ENCODE peak calls at places on chromosomes 3 and 15, in five cellular contexts. One of them, this sample, is unnamed.

GRCh38 chr3:66656608-66657007 is 155.8 kb upstream of the LRIG1 start:
- DNase-seq in body of pancreas: no peak
- DNase-seq in WERI-Rb-1: no peak
- DNase-seq in mucosa of descending colon: no peak
- DNase-seq in colonic mucosa: no peak
- DNase-seq in this sample: no peak

GRCh38 chr3:58577269-58577821 is at the start of gene FAM107A:
- DNase-seq in body of pancreas: peak; percentile 57
- DNase-seq in WERI-Rb-1: no peak
- DNase-seq in mucosa of descending colon: no peak
- DNase-seq in colonic mucosa: peak; percentile 42
- DNase-seq in this sample: no peak

GRCh38 chr3:50156991-50157493 is 1.9 kb downstream of the SEMA3F start:
- DNase-seq in body of pancreas: no peak
- DNase-seq in WERI-Rb-1: peak; percentile 57
- DNase-seq in mucosa of descending colon: peak; percentile 63
- DNase-seq in colonic mucosa: peak; percentile 85
- DNase-seq in this sample: no peak

GRCh38 chr15:57205999-57206398 is 170.3 kb upstream of the CGNL1 start:
- DNase-seq in body of pancreas: no peak
- DNase-seq in WERI-Rb-1: peak; percentile 50
- DNase-seq in mucosa of descending colon: peak; percentile 85
- DNase-seq in colonic mucosa: peak; percentile 93
- DNase-seq in this sample: peak; percentile 64

GRCh38 chr3:51974277-51974962 is 444 bp upstream of the ABHD14A start:
- DNase-seq in body of pancreas: peak; percentile 62
- DNase-seq in WERI-Rb-1: no peak
- DNase-seq in mucosa of descending colon: peak; percentile 72
- DNase-seq in colonic mucosa: peak; percentile 62
- DNase-seq in this sample: no peak

GRCh38 chr3:150158974-150159625 is 188.4 kb upstream of the PFN2 start:
- DNase-seq in body of pancreas: peak; percentile 75
- DNase-seq in WERI-Rb-1: no peak
- DNase-seq in mucosa of descending colon: no peak
- DNase-seq in colonic mucosa: no peak
- DNase-seq in this sample: no peak

GRCh38 chr3:66527253-66527652 is 26.4 kb upstream of the LRIG1 start:
- DNase-seq in body of pancreas: no peak
- DNase-seq in WERI-Rb-1: no peak
- DNase-seq in mucosa of descending colon: no peak
- DNase-seq in colonic mucosa: no peak
- DNase-seq in this sample: no peak

GRCh38 chr3:124347418-124347817 is 355.5 kb upstream of the ROPN1 start:
- DNase-seq in body of pancreas: no peak
- DNase-seq in WERI-Rb-1: no peak
- DNase-seq in mucosa of descending colon: no peak
- DNase-seq in colonic mucosa: no peak
- DNase-seq in this sample: no peak

GRCh38 chr3:170352936-170353335 is 4.6 kb upstream of the SKIL start:
- DNase-seq in body of pancreas: no peak
- DNase-seq in WERI-Rb-1: no peak
- DNase-seq in mucosa of descending colon: no peak
- DNase-seq in colonic mucosa: no peak
- DNase-seq in this sample: no peak

GRCh38 chr15:69660114-69660513 is 207.5 kb downstream of the RPLP1 start:
- DNase-seq in body of pancreas: no peak
- DNase-seq in WERI-Rb-1: no peak
- DNase-seq in mucosa of descending colon: no peak
- DNase-seq in colonic mucosa: no peak
- DNase-seq in this sample: no peak

GRCh38 chr3:134242649-134243637 is 7.7 kb downstream of the RYK start:
- DNase-seq in body of pancreas: no peak
- DNase-seq in WERI-Rb-1: no peak
- DNase-seq in mucosa of descending colon: no peak
- DNase-seq in colonic mucosa: no peak
- DNase-seq in this sample: no peak

GRCh38 chr3:52442409-52443267 is 2.3 kb downstream of the SEMA3G start:
- DNase-seq in body of pancreas: no peak
- DNase-seq in WERI-Rb-1: no peak
- DNase-seq in mucosa of descending colon: no peak
- DNase-seq in colonic mucosa: no peak
- DNase-seq in this sample: no peak

GRCh38 chr3:24245056-24245455 is 249.6 kb downstream of the THRB start:
- DNase-seq in body of pancreas: no peak
- DNase-seq in WERI-Rb-1: no peak
- DNase-seq in mucosa of descending colon: no peak
- DNase-seq in colonic mucosa: no peak
- DNase-seq in this sample: no peak

GRCh38 chr15:67107014-67107812 is 41.8 kb downstream of the SMAD3 start:
- DNase-seq in body of pancreas: peak; percentile 91
- DNase-seq in WERI-Rb-1: no peak
- DNase-seq in mucosa of descending colon: peak; percentile 61
- DNase-seq in colonic mucosa: peak; percentile 65
- DNase-seq in this sample: peak; percentile 67

GRCh38 chr3:75176886-75177285 is 487.2 kb upstream of the FRG2C start:
- DNase-seq in body of pancreas: no peak
- DNase-seq in WERI-Rb-1: no peak
- DNase-seq in mucosa of descending colon: no peak
- DNase-seq in colonic mucosa: no peak
- DNase-seq in this sample: no peak

GRCh38 chr3:121651684-121652083 is 9.0 kb downstream of the HCLS1 start:
- DNase-seq in body of pancreas: no peak
- DNase-seq in WERI-Rb-1: no peak
- DNase-seq in mucosa of descending colon: no peak
- DNase-seq in colonic mucosa: no peak
- DNase-seq in this sample: no peak

GRCh38 chr3:63981980-63982379 is 41.3 kb downstream of the PSMD6 start:
- DNase-seq in body of pancreas: no peak
- DNase-seq in WERI-Rb-1: no peak
- DNase-seq in mucosa of descending colon: no peak
- DNase-seq in colonic mucosa: no peak
- DNase-seq in this sample: no peak

GRCh38 chr3:157089455-157090221 is 70.3 kb downstream of the CCNL1 start:
- DNase-seq in body of pancreas: peak; percentile 75
- DNase-seq in WERI-Rb-1: peak; percentile 60
- DNase-seq in mucosa of descending colon: peak; percentile 60
- DNase-seq in colonic mucosa: peak; percentile 78
- DNase-seq in this sample: peak; percentile 78

GRCh38 chr3:72043212-72044133 is 258.5 kb upstream of the PROK2 start:
- DNase-seq in body of pancreas: peak; percentile 33
- DNase-seq in WERI-Rb-1: no peak
- DNase-seq in mucosa of descending colon: no peak
- DNase-seq in colonic mucosa: no peak
- DNase-seq in this sample: no peak

GRCh38 chr15:72934006-72934405 is 118.3 kb upstream of the NEO1 start:
- DNase-seq in body of pancreas: no peak
- DNase-seq in WERI-Rb-1: no peak
- DNase-seq in mucosa of descending colon: no peak
- DNase-seq in colonic mucosa: no peak
- DNase-seq in this sample: no peak

GRCh38 chr15:43954181-43954621 is 127.4 kb downstream of the WDR76 start:
- DNase-seq in body of pancreas: no peak
- DNase-seq in WERI-Rb-1: no peak
- DNase-seq in mucosa of descending colon: no peak
- DNase-seq in colonic mucosa: no peak
- DNase-seq in this sample: no peak

GRCh38 chr3:111758642-111759041 is 100.4 kb upstream of the PHLDB2 start:
- DNase-seq in body of pancreas: no peak
- DNase-seq in WERI-Rb-1: no peak
- DNase-seq in mucosa of descending colon: no peak
- DNase-seq in colonic mucosa: no peak
- DNase-seq in this sample: no peak

GRCh38 chr3:137770821-137771399 is 6.8 kb downstream of the SOX14 start:
- DNase-seq in body of pancreas: no peak
- DNase-seq in WERI-Rb-1: peak; percentile 25
- DNase-seq in mucosa of descending colon: no peak
- DNase-seq in colonic mucosa: no peak
- DNase-seq in this sample: no peak

GRCh38 chr3:186640473-186640818 is 247 bp downstream of the FETUB start:
- DNase-seq in body of pancreas: no peak
- DNase-seq in WERI-Rb-1: no peak
- DNase-seq in mucosa of descending colon: no peak
- DNase-seq in colonic mucosa: no peak
- DNase-seq in this sample: no peak

GRCh38 chr3:162740941-162741596 is 1244.5 kb downstream of the OTOL1 start:
- DNase-seq in body of pancreas: no peak
- DNase-seq in WERI-Rb-1: no peak
- DNase-seq in mucosa of descending colon: no peak
- DNase-seq in colonic mucosa: no peak
- DNase-seq in this sample: no peak

GRCh38 chr3:66297917-66298316 is 77.1 kb downstream of the SLC25A26 start:
- DNase-seq in body of pancreas: no peak
- DNase-seq in WERI-Rb-1: no peak
- DNase-seq in mucosa of descending colon: no peak
- DNase-seq in colonic mucosa: no peak
- DNase-seq in this sample: no peak

GRCh38 chr3:197791120-197792018 is at the start of gene LRCH3:
- DNase-seq in body of pancreas: peak; percentile 73
- DNase-seq in WERI-Rb-1: peak; percentile 71
- DNase-seq in mucosa of descending colon: peak; percentile 87
- DNase-seq in colonic mucosa: peak; percentile 78
- DNase-seq in this sample: peak; percentile 88

GRCh38 chr3:11651477-11651876 is 7.8 kb upstream of the VGLL4 start:
- DNase-seq in body of pancreas: no peak
- DNase-seq in WERI-Rb-1: no peak
- DNase-seq in mucosa of descending colon: no peak
- DNase-seq in colonic mucosa: no peak
- DNase-seq in this sample: no peak

GRCh38 chr3:123153821-123154323 is 47.9 kb upstream of the SEC22A start:
- DNase-seq in body of pancreas: no peak
- DNase-seq in WERI-Rb-1: no peak
- DNase-seq in mucosa of descending colon: no peak
- DNase-seq in colonic mucosa: peak; percentile 10
- DNase-seq in this sample: no peak

DNA sequence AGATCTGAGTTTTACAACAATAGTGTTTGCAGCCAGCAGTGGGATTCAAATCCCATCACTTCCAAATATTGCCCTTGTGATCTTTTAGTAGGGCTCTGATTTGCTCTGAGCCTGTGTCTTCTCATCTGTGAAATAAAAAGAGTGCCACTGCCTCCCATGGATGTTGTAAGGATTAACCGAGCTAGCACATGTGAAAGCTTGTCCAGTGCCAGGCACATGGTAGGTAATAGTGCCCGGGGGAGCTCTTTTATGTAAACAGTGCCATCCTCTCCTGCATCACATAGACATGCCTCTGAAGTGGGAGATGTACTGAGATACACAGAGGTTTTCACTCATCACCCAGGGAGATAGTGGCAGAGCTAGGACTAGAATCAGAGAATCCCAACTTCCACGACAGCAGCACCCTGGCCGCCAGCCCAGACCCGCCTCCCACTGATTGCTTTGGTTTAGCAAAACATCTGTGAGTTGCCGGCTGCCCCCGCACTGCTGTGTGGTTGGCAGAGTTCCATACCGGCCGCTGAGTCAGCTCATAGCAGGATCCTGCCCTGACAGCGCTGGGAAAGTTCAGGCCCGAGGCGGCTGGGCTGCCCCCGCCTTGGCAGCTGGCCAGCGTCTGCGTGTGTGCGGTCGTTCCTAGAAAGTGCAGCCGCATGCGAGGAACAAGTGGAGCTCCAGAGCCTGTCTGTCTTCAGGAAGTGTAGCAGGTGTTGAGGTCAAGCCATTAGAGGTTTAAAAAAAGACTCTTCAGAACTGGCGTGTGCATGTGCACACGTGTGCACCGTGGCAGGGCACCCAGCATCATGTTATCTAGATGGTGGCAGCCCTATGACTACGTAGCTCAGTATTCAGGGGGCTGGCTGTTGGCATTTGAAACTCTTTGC is 5.0 kb downstream of the ARID3B start:
- DNase-seq in body of pancreas: peak; percentile 99
- DNase-seq in WERI-Rb-1: peak; percentile 39
- DNase-seq in mucosa of descending colon: peak; percentile 95
- DNase-seq in colonic mucosa: peak; percentile 97
- DNase-seq in this sample: peak; percentile 78
- TF ChIP-seq CTCF in body of pancreas: peak; percentile 20
- TF ChIP-seq CTCF in WERI-Rb-1: no peak
- TF ChIP-seq CTCF in mucosa of descending colon: no peak
- TF ChIP-seq CTCF in colonic mucosa: no peak
- TF ChIP-seq CTCF in this sample: peak; percentile 19

GRCh38 chr15:25106209-25106608 is 151.4 kb downstream of the SNRPN start:
- DNase-seq in body of pancreas: no peak
- DNase-seq in WERI-Rb-1: no peak
- DNase-seq in mucosa of descending colon: no peak
- DNase-seq in colonic mucosa: no peak
- DNase-seq in this sample: no peak
- H3K9me3 ChIP-seq in body of pancreas: no peaks in the 10 kb centered on the region
- H3K9me3 ChIP-seq in WERI-Rb-1: no peaks in the 10 kb centered on the region
- H3K9me3 ChIP-seq in mucosa of descending colon: peaks cover 93% of the 10 kb centered on the region
- H3K9me3 ChIP-seq in colonic mucosa: peaks cover 13% of the 10 kb centered on the region
- H3K9me3 ChIP-seq in this sample: no peaks in the 10 kb centered on the region

GRCh38 chr15:45197512-45197911 is 9.7 kb upstream of the SHF start:
- DNase-seq in body of pancreas: no peak
- DNase-seq in WERI-Rb-1: no peak
- DNase-seq in mucosa of descending colon: no peak
- DNase-seq in colonic mucosa: no peak
- DNase-seq in this sample: no peak
- H3K4me3 ChIP-seq in body of pancreas: no peak overlapping the region
- H3K4me3 ChIP-seq in WERI-Rb-1: peak overlapping the region; percentile 83
- H3K4me3 ChIP-seq in mucosa of descending colon: no peak overlapping the region
- H3K4me3 ChIP-seq in colonic mucosa: no peak overlapping the region
- H3K4me3 ChIP-seq in this sample: no peak overlapping the region

DNA sequence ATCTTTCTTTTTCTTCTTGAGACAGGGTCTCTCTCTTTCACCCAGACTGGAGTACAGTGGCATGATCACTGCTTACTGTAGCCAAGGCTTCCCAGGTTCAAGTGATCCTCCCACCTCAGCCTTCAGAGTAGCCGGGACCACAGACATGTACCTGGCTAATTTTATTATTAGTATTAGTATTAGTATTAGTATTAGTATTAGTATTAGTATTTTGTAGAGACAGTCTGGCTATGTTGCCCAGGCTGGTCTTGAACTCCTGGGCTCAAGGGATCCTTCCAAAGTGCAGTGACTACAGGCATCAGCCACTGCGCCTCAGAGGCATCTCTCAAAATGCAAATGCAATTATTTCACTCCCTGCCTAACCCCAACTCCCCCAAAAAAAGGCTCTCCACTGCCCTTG is 1.7 kb downstream of the KIF7 start:
- DNase-seq in body of pancreas: no peak
- DNase-seq in WERI-Rb-1: no peak
- DNase-seq in mucosa of descending colon: no peak
- DNase-seq in colonic mucosa: no peak
- DNase-seq in this sample: peak; percentile 9
- TF ChIP-seq CTCF in body of pancreas: no peak
- TF ChIP-seq CTCF in WERI-Rb-1: no peak
- TF ChIP-seq CTCF in mucosa of descending colon: no peak
- TF ChIP-seq CTCF in colonic mucosa: no peak
- TF ChIP-seq CTCF in this sample: no peak

DNA sequence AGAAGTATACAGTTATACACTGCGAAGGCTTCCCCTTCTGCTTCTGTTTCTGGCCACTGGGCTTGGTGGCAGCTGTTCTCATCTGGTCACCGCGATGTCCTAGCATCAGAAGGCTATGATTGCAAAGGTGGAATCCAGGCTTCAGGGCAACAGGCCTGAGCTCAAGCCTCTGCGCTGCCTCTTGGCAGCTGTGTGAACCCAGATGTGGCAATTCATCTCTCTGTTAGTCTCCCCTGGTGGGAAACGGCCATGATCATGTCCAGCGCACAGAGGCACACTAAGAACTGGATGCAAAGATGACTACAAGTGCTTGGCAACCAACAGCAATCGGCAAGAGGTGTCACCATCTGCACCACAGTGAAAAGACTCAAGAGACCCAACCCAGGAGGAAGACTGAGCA is 78.9 kb downstream of the PCSK6 start:
- DNase-seq in body of pancreas: no peak
- DNase-seq in WERI-Rb-1: no peak
- DNase-seq in mucosa of descending colon: no peak
- DNase-seq in colonic mucosa: peak; percentile 7
- DNase-seq in this sample: no peak
- H3K9me3 ChIP-seq in body of pancreas: no peaks in the 10 kb centered on the region
- H3K9me3 ChIP-seq in WERI-Rb-1: no peaks in the 10 kb centered on the region
- H3K9me3 ChIP-seq in mucosa of descending colon: no peaks in the 10 kb centered on the region
- H3K9me3 ChIP-seq in colonic mucosa: no peaks in the 10 kb centered on the region
- H3K9me3 ChIP-seq in this sample: no peaks in the 10 kb centered on the region